ENCODE peak calls at places on chromosomes 12 and 14, in nine cellular contexts. One of them, this sample, is unnamed.

GRCh38 chr12:27428466-27428865 is 18.1 kb upstream of the SMCO2 start:
- DNase-seq in left colon: no peak
- DNase-seq in neural progenitor cell: no peak
- DNase-seq in stimulated activated CD4-positive, alpha-beta T cell treated with anti-CD3 and anti-CD28 coated beads, Interleukin-4, amount 100 ng/mL, for 4 hours: no peak
- DNase-seq in CD8-positive, alpha-beta T cell: no peak
- DNase-seq in ACHN: no peak
- DNase-seq in kidney: no peak
- DNase-seq in sigmoid colon: no peak
- DNase-seq in lower leg skin: no peak
- DNase-seq in this sample: no peak

GRCh38 chr14:36952702-36953101 is 219.7 kb downstream of the SLC25A21 start:
- DNase-seq in left colon: no peak
- DNase-seq in stimulated activated CD4-positive, alpha-beta T cell treated with anti-CD3 and anti-CD28 coated beads, Interleukin-4, amount 100 ng/mL, for 4 hours: no peak
- DNase-seq in sigmoid colon: no peak
- DNase-seq in lower leg skin: no peak
- DNase-seq in kidney: no peak
- DNase-seq in neural progenitor cell: no peak
- DNase-seq in ACHN: no peak
- DNase-seq in CD8-positive, alpha-beta T cell: no peak
- DNase-seq in this sample: no peak

GRCh38 chr14:56811596-56812363 is 1.5 kb upstream of the OTX2 start:
- DNase-seq in lower leg skin: no peak
- DNase-seq in left colon: no peak
- DNase-seq in sigmoid colon: no peak
- DNase-seq in ACHN: no peak
- DNase-seq in kidney: no peak
- DNase-seq in stimulated activated CD4-positive, alpha-beta T cell treated with anti-CD3 and anti-CD28 coated beads, Interleukin-4, amount 100 ng/mL, for 4 hours: no peak
- DNase-seq in CD8-positive, alpha-beta T cell: no peak
- DNase-seq in neural progenitor cell: peak; percentile 71
- DNase-seq in this sample: peak; percentile 87

GRCh38 chr12:52607314-52607713 is 6.1 kb upstream of the KRT72 start:
- DNase-seq in stimulated activated CD4-positive, alpha-beta T cell treated with anti-CD3 and anti-CD28 coated beads, Interleukin-4, amount 100 ng/mL, for 4 hours: no peak
- DNase-seq in kidney: no peak
- DNase-seq in lower leg skin: no peak
- DNase-seq in neural progenitor cell: no peak
- DNase-seq in left colon: no peak
- DNase-seq in sigmoid colon: no peak
- DNase-seq in CD8-positive, alpha-beta T cell: peak; percentile 46
- DNase-seq in ACHN: no peak
- DNase-seq in this sample: no peak

GRCh38 chr12:114480309-114481199 is 74.6 kb upstream of the TBX5 start:
- DNase-seq in sigmoid colon: no peak
- DNase-seq in CD8-positive, alpha-beta T cell: no peak
- DNase-seq in stimulated activated CD4-positive, alpha-beta T cell treated with anti-CD3 and anti-CD28 coated beads, Interleukin-4, amount 100 ng/mL, for 4 hours: no peak
- DNase-seq in left colon: no peak
- DNase-seq in ACHN: no peak
- DNase-seq in kidney: no peak
- DNase-seq in neural progenitor cell: peak; percentile 38
- DNase-seq in lower leg skin: no peak
- DNase-seq in this sample: peak; percentile 52

GRCh38 chr14:50403433-50403832 is 6.8 kb upstream of the CDKL1 start:
- DNase-seq in left colon: no peak
- DNase-seq in ACHN: no peak
- DNase-seq in kidney: no peak
- DNase-seq in sigmoid colon: no peak
- DNase-seq in lower leg skin: no peak
- DNase-seq in CD8-positive, alpha-beta T cell: no peak
- DNase-seq in stimulated activated CD4-positive, alpha-beta T cell treated with anti-CD3 and anti-CD28 coated beads, Interleukin-4, amount 100 ng/mL, for 4 hours: no peak
- DNase-seq in neural progenitor cell: peak; percentile 2
- DNase-seq in this sample: no peak

GRCh38 chr14:99157246-99157645 is 114.8 kb downstream of the BCL11B start:
- DNase-seq in CD8-positive, alpha-beta T cell: peak; percentile 43
- DNase-seq in neural progenitor cell: no peak
- DNase-seq in kidney: no peak
- DNase-seq in ACHN: no peak
- DNase-seq in left colon: no peak
- DNase-seq in sigmoid colon: peak; percentile 35
- DNase-seq in lower leg skin: peak; percentile 75
- DNase-seq in stimulated activated CD4-positive, alpha-beta T cell treated with anti-CD3 and anti-CD28 coated beads, Interleukin-4, amount 100 ng/mL, for 4 hours: no peak
- DNase-seq in this sample: peak; percentile 12

GRCh38 chr12:103247531-103247930 is 248.2 kb downstream of the C12orf42 start:
- DNase-seq in kidney: no peak
- DNase-seq in lower leg skin: no peak
- DNase-seq in CD8-positive, alpha-beta T cell: no peak
- DNase-seq in neural progenitor cell: no peak
- DNase-seq in ACHN: no peak
- DNase-seq in stimulated activated CD4-positive, alpha-beta T cell treated with anti-CD3 and anti-CD28 coated beads, Interleukin-4, amount 100 ng/mL, for 4 hours: no peak
- DNase-seq in sigmoid colon: no peak
- DNase-seq in left colon: no peak
- DNase-seq in this sample: no peak

GRCh38 chr14:57080691-57081090 is 188.0 kb downstream of the EXOC5 start:
- DNase-seq in stimulated activated CD4-positive, alpha-beta T cell treated with anti-CD3 and anti-CD28 coated beads, Interleukin-4, amount 100 ng/mL, for 4 hours: no peak
- DNase-seq in kidney: no peak
- DNase-seq in left colon: no peak
- DNase-seq in CD8-positive, alpha-beta T cell: no peak
- DNase-seq in neural progenitor cell: peak; percentile 20
- DNase-seq in lower leg skin: no peak
- DNase-seq in ACHN: no peak
- DNase-seq in sigmoid colon: no peak
- DNase-seq in this sample: no peak

GRCh38 chr14:91649930-91650329 is 82.0 kb downstream of the CATSPERB start:
- DNase-seq in lower leg skin: no peak
- DNase-seq in CD8-positive, alpha-beta T cell: no peak
- DNase-seq in ACHN: peak; percentile 33
- DNase-seq in kidney: no peak
- DNase-seq in sigmoid colon: no peak
- DNase-seq in left colon: no peak
- DNase-seq in stimulated activated CD4-positive, alpha-beta T cell treated with anti-CD3 and anti-CD28 coated beads, Interleukin-4, amount 100 ng/mL, for 4 hours: no peak
- DNase-seq in neural progenitor cell: peak; percentile 27
- DNase-seq in this sample: peak; percentile 40

GRCh38 chr12:39329015-39329414 is 113.9 kb downstream of the KIF21A start:
- DNase-seq in neural progenitor cell: no peak
- DNase-seq in kidney: no peak
- DNase-seq in lower leg skin: no peak
- DNase-seq in sigmoid colon: no peak
- DNase-seq in ACHN: no peak
- DNase-seq in CD8-positive, alpha-beta T cell: no peak
- DNase-seq in stimulated activated CD4-positive, alpha-beta T cell treated with anti-CD3 and anti-CD28 coated beads, Interleukin-4, amount 100 ng/mL, for 4 hours: no peak
- DNase-seq in left colon: no peak
- DNase-seq in this sample: no peak

GRCh38 chr14:52043690-52044089 is 25.2 kb downstream of the NID2 start:
- DNase-seq in ACHN: peak; percentile 66
- DNase-seq in CD8-positive, alpha-beta T cell: peak; percentile 61
- DNase-seq in lower leg skin: no peak
- DNase-seq in left colon: peak; percentile 51
- DNase-seq in neural progenitor cell: peak; percentile 71
- DNase-seq in kidney: no peak
- DNase-seq in stimulated activated CD4-positive, alpha-beta T cell treated with anti-CD3 and anti-CD28 coated beads, Interleukin-4, amount 100 ng/mL, for 4 hours: no peak
- DNase-seq in sigmoid colon: no peak
- DNase-seq in this sample: peak; percentile 79

GRCh38 chr12:202081-202731 is 11.8 kb downstream of the SLC6A12 start:
- DNase-seq in CD8-positive, alpha-beta T cell: no peak
- DNase-seq in sigmoid colon: no peak
- DNase-seq in kidney: peak; percentile 68
- DNase-seq in stimulated activated CD4-positive, alpha-beta T cell treated with anti-CD3 and anti-CD28 coated beads, Interleukin-4, amount 100 ng/mL, for 4 hours: no peak
- DNase-seq in neural progenitor cell: peak; percentile 55
- DNase-seq in ACHN: no peak
- DNase-seq in left colon: no peak
- DNase-seq in lower leg skin: no peak
- DNase-seq in this sample: peak; percentile 90

GRCh38 chr14:63896278-63896720 is 43.5 kb downstream of the SYNE2 start:
- DNase-seq in CD8-positive, alpha-beta T cell: no peak
- DNase-seq in neural progenitor cell: no peak
- DNase-seq in kidney: peak; percentile 82
- DNase-seq in lower leg skin: no peak
- DNase-seq in ACHN: peak; percentile 71
- DNase-seq in left colon: peak; percentile 58
- DNase-seq in sigmoid colon: peak; percentile 68
- DNase-seq in stimulated activated CD4-positive, alpha-beta T cell treated with anti-CD3 and anti-CD28 coated beads, Interleukin-4, amount 100 ng/mL, for 4 hours: no peak
- DNase-seq in this sample: no peak

GRCh38 chr14:31880935-31881334 is 196.2 kb upstream of the ARHGAP5 start:
- DNase-seq in ACHN: peak; percentile 81
- DNase-seq in kidney: no peak
- DNase-seq in neural progenitor cell: no peak
- DNase-seq in sigmoid colon: no peak
- DNase-seq in stimulated activated CD4-positive, alpha-beta T cell treated with anti-CD3 and anti-CD28 coated beads, Interleukin-4, amount 100 ng/mL, for 4 hours: no peak
- DNase-seq in CD8-positive, alpha-beta T cell: no peak
- DNase-seq in lower leg skin: no peak
- DNase-seq in left colon: no peak
- DNase-seq in this sample: no peak

GRCh38 chr14:99584823-99585222 is 19.2 kb downstream of the CCDC85C start:
- DNase-seq in stimulated activated CD4-positive, alpha-beta T cell treated with anti-CD3 and anti-CD28 coated beads, Interleukin-4, amount 100 ng/mL, for 4 hours: no peak
- DNase-seq in sigmoid colon: no peak
- DNase-seq in left colon: no peak
- DNase-seq in lower leg skin: no peak
- DNase-seq in kidney: no peak
- DNase-seq in neural progenitor cell: no peak
- DNase-seq in ACHN: no peak
- DNase-seq in CD8-positive, alpha-beta T cell: no peak
- DNase-seq in this sample: no peak

GRCh38 chr12:27571463-27571862 is 47.5 kb downstream of the PPFIBP1 start:
- DNase-seq in left colon: no peak
- DNase-seq in neural progenitor cell: no peak
- DNase-seq in lower leg skin: no peak
- DNase-seq in CD8-positive, alpha-beta T cell: no peak
- DNase-seq in ACHN: no peak
- DNase-seq in sigmoid colon: no peak
- DNase-seq in kidney: no peak
- DNase-seq in stimulated activated CD4-positive, alpha-beta T cell treated with anti-CD3 and anti-CD28 coated beads, Interleukin-4, amount 100 ng/mL, for 4 hours: no peak
- DNase-seq in this sample: no peak

GRCh38 chr12:108567974-108568652 is 5.7 kb downstream of the ISCU start:
- DNase-seq in kidney: no peak
- DNase-seq in stimulated activated CD4-positive, alpha-beta T cell treated with anti-CD3 and anti-CD28 coated beads, Interleukin-4, amount 100 ng/mL, for 4 hours: no peak
- DNase-seq in sigmoid colon: no peak
- DNase-seq in CD8-positive, alpha-beta T cell: no peak
- DNase-seq in ACHN: peak; percentile 96
- DNase-seq in neural progenitor cell: no peak
- DNase-seq in lower leg skin: peak; percentile 42
- DNase-seq in left colon: no peak
- DNase-seq in this sample: no peak

GRCh38 chr14:99930420-99931274 is 134.6 kb upstream of the EVL start:
- DNase-seq in stimulated activated CD4-positive, alpha-beta T cell treated with anti-CD3 and anti-CD28 coated beads, Interleukin-4, amount 100 ng/mL, for 4 hours: no peak
- DNase-seq in left colon: no peak
- DNase-seq in ACHN: no peak
- DNase-seq in lower leg skin: peak; percentile 76
- DNase-seq in CD8-positive, alpha-beta T cell: no peak
- DNase-seq in kidney: no peak
- DNase-seq in neural progenitor cell: no peak
- DNase-seq in sigmoid colon: no peak
- DNase-seq in this sample: no peak

GRCh38 chr12:48681416-48681737 is 661 bp downstream of the KANSL2 start:
- DNase-seq in left colon: no peak
- DNase-seq in kidney: no peak
- DNase-seq in lower leg skin: no peak
- DNase-seq in CD8-positive, alpha-beta T cell: no peak
- DNase-seq in stimulated activated CD4-positive, alpha-beta T cell treated with anti-CD3 and anti-CD28 coated beads, Interleukin-4, amount 100 ng/mL, for 4 hours: peak; percentile 3
- DNase-seq in neural progenitor cell: no peak
- DNase-seq in ACHN: no peak
- DNase-seq in sigmoid colon: no peak
- DNase-seq in this sample: peak; percentile 45

GRCh38 chr12:49707812-49708147 is 575 bp upstream of the FMNL3 start:
- DNase-seq in stimulated activated CD4-positive, alpha-beta T cell treated with anti-CD3 and anti-CD28 coated beads, Interleukin-4, amount 100 ng/mL, for 4 hours: no peak
- DNase-seq in kidney: no peak
- DNase-seq in CD8-positive, alpha-beta T cell: no peak
- DNase-seq in sigmoid colon: no peak
- DNase-seq in neural progenitor cell: no peak
- DNase-seq in left colon: no peak
- DNase-seq in lower leg skin: no peak
- DNase-seq in ACHN: no peak
- DNase-seq in this sample: no peak

GRCh38 chr12:46801293-46801692 is 24.5 kb downstream of the SLC38A4 start:
- DNase-seq in stimulated activated CD4-positive, alpha-beta T cell treated with anti-CD3 and anti-CD28 coated beads, Interleukin-4, amount 100 ng/mL, for 4 hours: no peak
- DNase-seq in kidney: no peak
- DNase-seq in lower leg skin: no peak
- DNase-seq in left colon: no peak
- DNase-seq in sigmoid colon: no peak
- DNase-seq in ACHN: no peak
- DNase-seq in CD8-positive, alpha-beta T cell: no peak
- DNase-seq in neural progenitor cell: no peak
- DNase-seq in this sample: no peak

GRCh38 chr14:95318870-95319311 is 817 bp downstream of the CLMN start:
- DNase-seq in neural progenitor cell: no peak
- DNase-seq in lower leg skin: no peak
- DNase-seq in kidney: peak; percentile 86
- DNase-seq in ACHN: no peak
- DNase-seq in stimulated activated CD4-positive, alpha-beta T cell treated with anti-CD3 and anti-CD28 coated beads, Interleukin-4, amount 100 ng/mL, for 4 hours: no peak
- DNase-seq in CD8-positive, alpha-beta T cell: no peak
- DNase-seq in left colon: no peak
- DNase-seq in sigmoid colon: no peak
- DNase-seq in this sample: peak; percentile 77

GRCh38 chr12:114858388-114859146 is 174.6 kb upstream of the TBX3 start:
- DNase-seq in CD8-positive, alpha-beta T cell: no peak
- DNase-seq in lower leg skin: no peak
- DNase-seq in ACHN: no peak
- DNase-seq in neural progenitor cell: no peak
- DNase-seq in kidney: no peak
- DNase-seq in stimulated activated CD4-positive, alpha-beta T cell treated with anti-CD3 and anti-CD28 coated beads, Interleukin-4, amount 100 ng/mL, for 4 hours: no peak
- DNase-seq in left colon: peak; percentile 7
- DNase-seq in sigmoid colon: no peak
- DNase-seq in this sample: peak; percentile 68

GRCh38 chr14:65024957-65025356 is 38.3 kb downstream of the FNTB start:
- DNase-seq in kidney: no peak
- DNase-seq in sigmoid colon: peak; percentile 50
- DNase-seq in CD8-positive, alpha-beta T cell: no peak
- DNase-seq in ACHN: no peak
- DNase-seq in stimulated activated CD4-positive, alpha-beta T cell treated with anti-CD3 and anti-CD28 coated beads, Interleukin-4, amount 100 ng/mL, for 4 hours: no peak
- DNase-seq in left colon: no peak
- DNase-seq in lower leg skin: peak; percentile 77
- DNase-seq in neural progenitor cell: no peak
- DNase-seq in this sample: no peak

GRCh38 chr12:124422570-124423523 is 128.0 kb downstream of the RFLNA start:
- DNase-seq in lower leg skin: peak; percentile 98
- DNase-seq in stimulated activated CD4-positive, alpha-beta T cell treated with anti-CD3 and anti-CD28 coated beads, Interleukin-4, amount 100 ng/mL, for 4 hours: no peak
- DNase-seq in sigmoid colon: peak; percentile 97
- DNase-seq in ACHN: no peak
- DNase-seq in left colon: peak; percentile 93
- DNase-seq in kidney: peak; percentile 99
- DNase-seq in CD8-positive, alpha-beta T cell: no peak
- DNase-seq in neural progenitor cell: no peak
- DNase-seq in this sample: peak; percentile 77

GRCh38 chr12:94481734-94482133 is 22.1 kb upstream of the CEP83 start:
- DNase-seq in ACHN: no peak
- DNase-seq in neural progenitor cell: no peak
- DNase-seq in CD8-positive, alpha-beta T cell: no peak
- DNase-seq in lower leg skin: no peak
- DNase-seq in kidney: no peak
- DNase-seq in sigmoid colon: no peak
- DNase-seq in left colon: no peak
- DNase-seq in stimulated activated CD4-positive, alpha-beta T cell treated with anti-CD3 and anti-CD28 coated beads, Interleukin-4, amount 100 ng/mL, for 4 hours: no peak
- DNase-seq in this sample: no peak

GRCh38 chr14:59328410-59328809 is 136.8 kb downstream of the GPR135 start:
- DNase-seq in neural progenitor cell: no peak
- DNase-seq in sigmoid colon: no peak
- DNase-seq in ACHN: no peak
- DNase-seq in kidney: no peak
- DNase-seq in left colon: no peak
- DNase-seq in lower leg skin: no peak
- DNase-seq in CD8-positive, alpha-beta T cell: no peak
- DNase-seq in stimulated activated CD4-positive, alpha-beta T cell treated with anti-CD3 and anti-CD28 coated beads, Interleukin-4, amount 100 ng/mL, for 4 hours: no peak
- DNase-seq in this sample: no peak

GRCh38 chr12:113049976-113050742 is 6.4 kb upstream of the DTX1 start:
- DNase-seq in CD8-positive, alpha-beta T cell: no peak
- DNase-seq in neural progenitor cell: peak; percentile 61
- DNase-seq in lower leg skin: no peak
- DNase-seq in stimulated activated CD4-positive, alpha-beta T cell treated with anti-CD3 and anti-CD28 coated beads, Interleukin-4, amount 100 ng/mL, for 4 hours: no peak
- DNase-seq in ACHN: peak; percentile 81
- DNase-seq in sigmoid colon: no peak
- DNase-seq in left colon: peak; percentile 63
- DNase-seq in kidney: peak; percentile 77
- DNase-seq in this sample: peak; percentile 81

GRCh38 chr12:10363665-10363921 is 26.2 kb downstream of the KLRK1 start:
- DNase-seq in lower leg skin: no peak
- DNase-seq in ACHN: no peak
- DNase-seq in left colon: no peak
- DNase-seq in kidney: no peak
- DNase-seq in stimulated activated CD4-positive, alpha-beta T cell treated with anti-CD3 and anti-CD28 coated beads, Interleukin-4, amount 100 ng/mL, for 4 hours: no peak
- DNase-seq in sigmoid colon: no peak
- DNase-seq in CD8-positive, alpha-beta T cell: no peak
- DNase-seq in neural progenitor cell: no peak
- DNase-seq in this sample: no peak

GRCh38 chr12:10211101-10211974 is 1.3 kb upstream of the GABARAPL1 start:
- DNase-seq in lower leg skin: no peak
- DNase-seq in ACHN: no peak
- DNase-seq in left colon: peak; percentile 13
- DNase-seq in stimulated activated CD4-positive, alpha-beta T cell treated with anti-CD3 and anti-CD28 coated beads, Interleukin-4, amount 100 ng/mL, for 4 hours: no peak
- DNase-seq in kidney: no peak
- DNase-seq in CD8-positive, alpha-beta T cell: no peak
- DNase-seq in neural progenitor cell: no peak
- DNase-seq in sigmoid colon: peak; percentile 69
- DNase-seq in this sample: no peak